ENCODE peak calls at places on chromosomes 3 and 15, in four cellular contexts. A is HepG2, V is GM12878, H is K562. T is an unnamed sample.
A peak's percentile ranks its signal among the peaks of the same experiment; 100 is the strongest.

GRCh38 chr3:195801251-195802183 is 10.2 kb downstream of the MUC4 start:
- DNase-seq in A (no peak), V (no peak), H (no peak), T (no peak)

GRCh38 chr3:101479022-101479421 is 34.0 kb downstream of the SENP7 start:
- DNase-seq in A (no peak), V (no peak), H (no peak), T (no peak)

GRCh38 chr15:22978691-22979068 is 1.5 kb downstream of the CYFIP1 start:
- DNase-seq in H (no peak), V (no peak), A (no peak), T (peak; percentile 39)

GRCh38 chr3:52982839-52983238 is 63.0 kb downstream of the SFMBT1 start:
- DNase-seq in H (no peak), V (no peak), A (no peak), T (no peak)

GRCh38 chr15:68385671-68386586 is 46.0 kb downstream of the ITGA11 start:
- DNase-seq in H (no peak), V (no peak), A (no peak), T (no peak)

GRCh38 chr3:99483841-99484240 is 154.6 kb upstream of the COL8A1 start:
- DNase-seq in V (no peak), A (no peak), H (no peak), T (no peak)

GRCh38 chr3:126743350-126743749 is 39.3 kb downstream of the CHCHD6 start:
- DNase-seq in H (no peak), V (no peak), A (no peak), T (no peak)

GRCh38 chr3:134672571-134672970 is 21.7 kb upstream of the KY start:
- DNase-seq in A (no peak), H (no peak), V (no peak), T (no peak)

GRCh38 chr3:69020424-69020823 is 6.9 kb upstream of the EOGT start:
- DNase-seq in V (no peak), H (no peak), A (no peak), T (no peak)

GRCh38 chr3:71022552-71023335 is 560.8 kb downstream of the FOXP1 start:
- DNase-seq in A (peak; percentile 23), H (no peak), V (no peak), T (peak; percentile 88)

GRCh38 chr3:175422744-175423143 is 563.6 kb downstream of the NAALADL2 start:
- DNase-seq in V (no peak), H (no peak), A (no peak), T (peak; percentile 65)

DNA sequence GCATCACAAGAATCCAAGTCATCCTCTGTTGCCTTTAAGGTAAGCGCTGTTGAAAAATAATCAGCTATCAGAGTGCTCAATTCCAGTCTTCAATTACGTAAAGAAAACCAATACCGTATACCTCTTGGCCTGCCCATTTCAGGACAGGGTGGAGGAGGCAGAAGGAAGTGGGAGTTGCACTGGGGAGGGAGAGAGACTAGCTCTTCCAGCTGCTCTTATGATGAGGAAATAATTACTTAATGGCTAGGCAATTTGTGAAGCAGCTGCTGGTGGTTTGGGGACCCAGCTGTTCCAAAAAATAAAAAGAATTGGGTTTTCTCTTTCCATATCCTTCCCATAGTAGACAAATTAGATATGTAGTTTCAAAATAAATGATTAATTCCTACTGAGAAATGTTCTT is 365.8 kb upstream of the MCTP2 start:
- DNase-seq in A (no peak), H (no peak), V (no peak), T (no peak)
- TF ChIP-seq EZH2 in A (no peak), H (no peak), V (no peak), T (no peak)

GRCh38 chr15:35998637-35999036 is 452.7 kb upstream of the DPH6 start:
- DNase-seq in H (no peak), A (no peak), V (no peak), T (no peak)
- TF ChIP-seq JUNB in H (no peak), A (no peak), V (no peak), T (no peak)

GRCh38 chr15:88604381-88604951 is 16.7 kb upstream of the AEN start:
- DNase-seq in V (no peak), H (no peak), A (no peak), T (peak; percentile 63)
- TF ChIP-seq EZH2 in V (no peak), H (no peak), A (no peak), T (no peak)

DNA sequence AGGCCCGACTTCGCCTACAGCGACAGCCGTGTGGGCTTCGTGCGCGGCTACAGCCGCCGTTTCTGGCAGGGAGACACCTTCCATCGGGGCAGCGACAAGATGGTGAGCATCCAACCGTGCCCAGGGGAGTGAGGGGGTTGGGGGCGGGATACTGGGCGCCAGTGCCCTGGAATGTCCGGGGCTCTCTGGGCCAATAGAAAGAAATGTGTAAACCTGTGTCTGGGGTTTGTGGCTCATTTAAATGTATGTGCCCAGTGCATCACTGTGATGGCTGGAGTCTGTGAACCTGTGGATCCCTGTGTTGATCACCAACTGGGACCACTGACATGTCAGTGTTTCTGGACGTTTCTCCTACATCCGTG is 423 bp downstream of the CHAC1 start:
- DNase-seq in H (no peak), V (no peak), A (no peak), T (peak; percentile 44)
- TF ChIP-seq JUNB in H (no peak), V (no peak), A (no peak), T (no peak)